ENCODE peak calls at places on chromosome 14, in eight cellular contexts. W, T, A, M, Y, E, O and U are unnamed samples.

GRCh38 chr14:60721331-60722162 is 2.6 kb downstream of the SIX4 start:
- DNase-seq in Y (no peak), M (peak), W (peak), T (no peak), A (peak), E (peak), O (peak), U (no peak)

GRCh38 chr14:85313801-85314207 is 216.1 kb upstream of the FLRT2 start:
- DNase-seq in E (no peak), O (no peak), T (no peak), M (peak), Y (no peak), A (no peak), W (no peak), U (no peak)

GRCh38 chr14:32683679-32684078 is 255.0 kb upstream of the NPAS3 start:
- DNase-seq in A (no peak), E (no peak), T (no peak), W (no peak), M (no peak), O (no peak), Y (no peak), U (no peak)

GRCh38 chr14:100824946-100825690 is 800 bp upstream of the MEG3 start:
- DNase-seq in W (no peak), A (no peak), M (no peak), Y (no peak), E (no peak), O (no peak), T (no peak), U (no peak)

GRCh38 chr14:85565862-85566296 is 35.9 kb downstream of the FLRT2 start:
- DNase-seq in W (no peak), Y (no peak), T (no peak), O (no peak), A (no peak), E (no peak), M (peak), U (no peak)

GRCh38 chr14:50951032-50951431 is 6.7 kb upstream of the PYGL start:
- DNase-seq in O (no peak), A (no peak), M (no peak), E (no peak), T (no peak), Y (no peak), W (no peak), U (no peak)

GRCh38 chr14:103204852-103205540 is 81.7 kb downstream of the TNFAIP2 start:
- DNase-seq in O (no peak), Y (no peak), M (no peak), W (peak), E (no peak), A (no peak), T (no peak), U (no peak)

GRCh38 chr14:53109028-53109687 is 44.0 kb downstream of the DDHD1 start:
- DNase-seq in A (peak), T (no peak), E (no peak), O (no peak), M (peak), Y (no peak), W (no peak), U (no peak)

GRCh38 chr14:86626530-86626929 is 1096.6 kb downstream of the FLRT2 start:
- DNase-seq in E (no peak), Y (no peak), O (no peak), M (no peak), W (no peak), A (no peak), T (no peak), U (no peak)

GRCh38 chr14:73422515-73422914 is 35.8 kb downstream of the NUMB start:
- DNase-seq in W (no peak), T (no peak), A (no peak), Y (no peak), E (no peak), M (no peak), O (no peak), U (no peak)

GRCh38 chr14:63542231-63542999 is 762 bp downstream of the PPP2R5E start:
- DNase-seq in Y (no peak), W (no peak), A (peak), M (peak), T (peak), O (no peak), E (no peak), U (no peak)

GRCh38 chr14:61282746-61283145 is 1.6 kb upstream of the TMEM30B start:
- DNase-seq in W (no peak), E (no peak), O (no peak), A (no peak), M (no peak), Y (no peak), T (no peak), U (no peak)

GRCh38 chr14:106518054-106518943 is 991.9 kb downstream of the TMEM121 start:
- DNase-seq in W (no peak), O (peak), A (peak), Y (peak), M (no peak), T (no peak), E (peak), U (no peak)

GRCh38 chr14:76929927-76930326 is 98.6 kb downstream of the IRF2BPL start:
- DNase-seq in E (no peak), W (peak), O (no peak), Y (no peak), T (no peak), M (no peak), A (peak), U (no peak)

GRCh38 chr14:103546651-103547454 is 15.6 kb downstream of the BAG5 start:
- DNase-seq in E (peak), T (no peak), M (peak), W (peak), Y (no peak), O (peak), A (peak), U (no peak)

GRCh38 chr14:75022655-75023054 is 19.9 kb downstream of the EIF2B2 start:
- DNase-seq in M (peak), A (no peak), W (no peak), Y (no peak), O (no peak), E (no peak), T (no peak), U (no peak)

GRCh38 chr14:34711169-34711568 is 3.2 kb downstream of the CFL2 start:
- DNase-seq in E (no peak), A (peak), W (no peak), M (peak), T (no peak), O (no peak), Y (no peak), U (no peak)

GRCh38 chr14:49849213-49849847 is 3.3 kb downstream of the NEMF start:
- DNase-seq in A (no peak), O (no peak), W (no peak), E (no peak), M (no peak), Y (no peak), T (no peak), U (no peak)

GRCh38 chr14:101706509-101707284 is 54.8 kb upstream of the PPP2R5C start:
- DNase-seq in W (no peak), E (no peak), O (no peak), A (no peak), M (no peak), T (no peak), Y (no peak), U (no peak)

GRCh38 chr14:99750746-99751450 is 42.3 kb upstream of the EML1 start:
- DNase-seq in T (no peak), A (no peak), W (no peak), E (no peak), Y (no peak), O (no peak), M (no peak), U (no peak)

GRCh38 chr14:99753225-99754140 is 39.7 kb upstream of the EML1 start:
- DNase-seq in A (no peak), O (no peak), T (no peak), Y (no peak), W (no peak), M (peak), E (no peak), U (no peak)

GRCh38 chr14:99749763-99750715 is 43.2 kb upstream of the EML1 start:
- DNase-seq in T (no peak), A (no peak), W (no peak), Y (no peak), E (no peak), O (no peak), M (no peak), U (no peak)

GRCh38 chr14:99752486-99753121 is 40.6 kb upstream of the EML1 start:
- DNase-seq in A (no peak), E (no peak), T (no peak), Y (no peak), M (peak), O (no peak), W (no peak), U (no peak)

DNA sequence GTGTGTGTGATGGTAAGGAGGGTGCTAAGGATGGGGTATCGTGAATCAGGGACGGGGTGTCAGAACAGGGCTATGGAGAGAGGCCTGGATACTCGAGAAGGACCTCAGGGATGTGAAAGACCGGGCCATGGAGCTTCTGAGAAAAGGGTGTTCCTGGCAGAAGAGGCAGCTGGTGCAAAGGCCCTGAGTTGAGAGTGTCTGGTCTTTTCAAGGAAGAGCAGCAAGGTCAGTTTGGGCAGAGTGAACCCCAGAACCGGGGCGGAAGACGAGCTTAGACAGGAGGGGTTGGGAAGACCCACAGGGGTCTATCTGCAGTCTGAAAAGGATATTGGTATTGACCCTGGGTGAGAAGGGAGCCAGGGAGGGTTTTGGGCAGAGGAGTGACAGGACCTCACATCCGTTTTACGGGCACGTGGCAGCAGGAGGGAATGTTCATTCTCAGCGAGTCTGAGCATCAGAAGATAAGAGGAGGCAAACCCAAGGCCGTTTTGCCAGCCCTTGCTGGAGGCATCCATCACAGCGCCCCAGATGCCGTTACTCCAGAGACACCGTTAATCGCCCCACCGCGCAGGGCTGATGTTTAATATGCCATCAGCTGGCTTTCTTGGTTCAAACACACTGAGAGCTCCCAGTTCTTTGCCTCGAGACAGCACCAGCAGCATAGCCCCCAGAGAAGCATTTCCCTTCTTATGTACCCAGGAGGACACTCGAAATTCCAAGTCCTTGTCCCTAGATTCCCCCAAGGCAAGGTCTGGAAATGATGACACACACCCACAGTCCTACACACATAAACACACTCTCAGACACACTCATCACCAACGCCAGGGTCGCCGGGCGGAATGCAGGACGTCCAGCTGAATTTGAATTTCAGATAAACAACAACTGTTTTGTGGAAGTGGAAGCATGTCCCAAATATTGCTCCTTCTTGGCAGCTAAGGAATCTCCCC is 41.4 kb upstream of the EML1 start:
- DNase-seq in O (no peak), E (no peak), W (no peak), A (no peak), M (peak), T (no peak), Y (no peak), U (no peak)
- TF ChIP-seq CTCF in O (no peak), E (no peak), W (no peak), A (no peak), M (no peak), T (no peak), Y (no peak), U (no peak)

DNA sequence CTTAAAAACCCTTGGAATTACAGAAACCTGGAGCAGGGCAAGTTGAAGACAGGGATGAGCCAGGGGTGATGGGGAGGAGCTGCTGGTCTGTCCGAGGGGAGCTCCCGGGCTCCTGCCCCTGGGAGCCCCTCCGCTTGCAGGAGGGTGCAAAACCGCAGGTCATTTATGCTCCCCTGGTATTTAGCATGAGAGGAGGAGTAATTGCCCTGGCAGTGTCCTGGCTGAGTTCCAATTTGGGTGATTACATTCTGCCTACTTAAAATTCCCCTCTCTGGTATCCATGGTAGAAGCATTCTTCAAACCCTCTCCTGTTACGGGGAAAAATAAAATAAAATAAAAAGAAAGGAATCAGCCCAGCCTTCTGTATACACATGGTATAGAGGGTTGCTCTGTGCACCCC is 61.7 kb upstream of the VRK1 start:
- DNase-seq in A (no peak), O (no peak), M (no peak), W (no peak), E (no peak), T (no peak), Y (no peak), U (no peak)
- TF ChIP-seq POLR2AphosphoS5 in A (no peak), O (no peak), M (no peak), W (no peak), E (no peak), T (no peak), Y (no peak), U (no peak)

GRCh38 chr14:99391671-99392070 is 89.0 kb downstream of the SETD3 start:
- DNase-seq in W (no peak), E (no peak), A (no peak), O (no peak), T (no peak), M (peak), Y (no peak), U (no peak)
- TF ChIP-seq CTCF in W (no peak), E (no peak), A (no peak), O (no peak), T (no peak), M (no peak), Y (no peak), U (no peak)

GRCh38 chr14:65410640-65411039 is 1.9 kb upstream of the FUT8 start:
- DNase-seq in Y (no peak), M (no peak), E (no peak), O (no peak), W (no peak), A (no peak), T (no peak), U (no peak)

GRCh38 chr14:65412189-65412846 is at the start of gene FUT8:
- DNase-seq in M (peak), T (peak), O (peak), E (peak), W (peak), Y (peak), A (peak), U (peak)

GRCh38 chr14:65413739-65414045 is 1.2 kb downstream of the FUT8 start:
- DNase-seq in A (no peak), M (no peak), O (no peak), E (no peak), W (no peak), T (no peak), Y (no peak), U (no peak)

GRCh38 chr14:65412881-65413738 is 580 bp downstream of the FUT8 start:
- DNase-seq in T (no peak), W (peak), M (peak), A (peak), O (peak), E (peak), Y (no peak), U (peak)

GRCh38 chr14:65411656-65412188 is 808 bp upstream of the FUT8 start:
- DNase-seq in O (peak), A (peak), E (peak), T (peak), Y (peak), W (peak), M (peak), U (peak)
- TF ChIP-seq POLR2AphosphoS5 in O (peak), A (peak), E (peak), T (peak), Y (peak), W (peak), M (peak), U (peak)

GRCh38 chr14:72104011-72104613 is 171.9 kb downstream of the RGS6 start:
- DNase-seq in T (no peak), Y (no peak), A (peak), M (no peak), O (no peak), W (no peak), E (no peak), U (no peak)
- TF ChIP-seq CTCF in T (no peak), Y (peak), A (no peak), M (no peak), O (peak), W (no peak), E (no peak), U (peak)

DNA sequence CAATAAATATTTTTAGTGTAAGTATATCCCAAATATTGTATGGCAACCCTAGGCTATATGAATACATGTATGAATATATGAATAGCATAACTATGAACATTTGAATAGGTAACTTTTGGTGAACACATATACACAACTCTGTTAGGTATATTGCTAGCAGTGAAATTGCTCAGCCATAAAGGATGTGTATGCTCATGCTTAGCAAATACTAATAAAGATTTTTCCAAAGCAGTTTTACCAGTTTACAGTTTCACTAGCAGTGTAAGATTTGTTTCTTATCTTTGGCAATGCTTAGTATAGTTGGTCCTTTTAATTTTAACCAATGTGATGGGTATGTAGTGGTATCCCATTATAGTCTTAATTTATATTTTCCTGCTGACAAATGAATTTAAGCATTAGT is 5.3 kb upstream of the DAAM1 start:
- DNase-seq in T (no peak), W (no peak), A (no peak), E (no peak), O (no peak), Y (no peak), M (no peak), U (no peak)
- TF ChIP-seq POLR2AphosphoS5 in T (no peak), W (no peak), A (no peak), E (no peak), O (no peak), Y (no peak), M (no peak), U (no peak)

GRCh38 chr14:37594238-37594915 is 672 bp downstream of the FOXA1 start:
- DNase-seq in W (no peak), M (peak), Y (peak), O (peak), A (peak), T (no peak), E (no peak), U (no peak)
- TF ChIP-seq CTCF in W (no peak), M (peak), Y (peak), O (peak), A (peak), T (peak), E (peak), U (peak)

GRCh38 chr14:24095196-24096068 is 1.3 kb downstream of the PCK2 start:
- DNase-seq in E (peak), O (no peak), T (no peak), W (no peak), A (peak), M (peak), Y (no peak), U (no peak)
- TF ChIP-seq POLR2AphosphoS5 in E (peak), O (no peak), T (no peak), W (no peak), A (peak), M (no peak), Y (no peak), U (peak)